ENCODE peak calls at places on chromosome 21, in four cellular contexts. G is HepG2, S is K562, L is H1. F is an unnamed sample.

GRCh38 chr21:26881504-26882228 is 36.5 kb upstream of the ADAMTS1 start:
- DNase-seq in G (no peak), S (no peak), L (no peak), F (no peak)

GRCh38 chr21:31911138-31911907 is 38.5 kb downstream of the HUNK start:
- DNase-seq in G (no peak), S (no peak), L (no peak), F (no peak)

GRCh38 chr21:39319251-39319756 is 5.9 kb upstream of the BRWD1 start:
- DNase-seq in G (no peak), S (no peak), L (no peak), F (no peak)

GRCh38 chr21:21801921-21802320 is 803.7 kb downstream of the NCAM2 start:
- DNase-seq in G (no peak), S (no peak), L (no peak), F (no peak)

GRCh38 chr21:38660333-38661295 is 145.1 kb upstream of the ETS2 start:
- DNase-seq in G (no peak), S (no peak), L (peak; percentile 59), F (no peak)

GRCh38 chr21:36994501-36995189 is 11.9 kb upstream of the RIPPLY3 start:
- DNase-seq in G (no peak), S (no peak), L (peak; percentile 81), F (no peak)

GRCh38 chr21:38760017-38760761 is 45.5 kb upstream of the ETS2 start:
- DNase-seq in G (no peak), S (no peak), L (no peak), F (no peak)

GRCh38 chr21:37521658-37522057 is 155.1 kb downstream of the DYRK1A start:
- DNase-seq in G (no peak), S (no peak), L (no peak), F (no peak)

GRCh38 chr21:42149656-42150457 is 69.1 kb upstream of the ABCG1 start:
- DNase-seq in G (no peak), S (no peak), L (no peak), F (no peak)

GRCh38 chr21:17454315-17455027 is 58.4 kb upstream of the CXADR start:
- DNase-seq in G (peak; percentile 91), S (peak; percentile 34), L (peak; percentile 98), F (no peak)

GRCh38 chr21:37155216-37155615 is 82.2 kb downstream of the TTC3 start:
- DNase-seq in G (no peak), S (no peak), L (no peak), F (no peak)

GRCh38 chr21:42059721-42060120 is 11.4 kb upstream of the UMODL1 start:
- DNase-seq in G (no peak), S (no peak), L (no peak), F (no peak)

GRCh38 chr21:36929622-36930021 is 36.8 kb downstream of the HLCS start:
- DNase-seq in G (no peak), S (no peak), L (no peak), F (no peak)

GRCh38 chr21:17777321-17777720 is 41.8 kb downstream of the C21orf91 start:
- DNase-seq in G (no peak), S (no peak), L (no peak), F (no peak)

GRCh38 chr21:41879190-41879998 is at the start of gene PRDM15:
- DNase-seq in G (peak; percentile 55), S (peak; percentile 93), L (peak; percentile 88), F (no peak)

GRCh38 chr21:45972716-45973474 is 8.7 kb upstream of the COL6A1 start:
- DNase-seq in G (no peak), S (no peak), L (peak; percentile 71), F (no peak)

GRCh38 chr21:45549670-45550463 is 7.6 kb upstream of the SLC19A1 start:
- DNase-seq in G (no peak), S (no peak), L (no peak), F (peak; percentile 49)

GRCh38 chr21:14452842-14453241 is 69.9 kb upstream of the HSPA13 start:
- DNase-seq in G (no peak), S (no peak), L (no peak), F (peak; percentile 43)

GRCh38 chr21:31731802-31732537 is at the start of gene SCAF4:
- DNase-seq in G (peak; percentile 77), S (peak; percentile 96), L (peak; percentile 84), F (peak; percentile 28)

GRCh38 chr21:17859661-17860060 is 40.5 kb upstream of the C21orf91 start:
- DNase-seq in G (no peak), S (no peak), L (no peak), F (no peak)

GRCh38 chr21:46243865-46244490 is 15.4 kb upstream of the LSS start:
- DNase-seq in G (no peak), S (no peak), L (no peak), F (no peak)

GRCh38 chr21:26425576-26425975 is 147.5 kb downstream of the CYYR1 start:
- DNase-seq in G (no peak), S (no peak), L (no peak), F (no peak)

GRCh38 chr21:17987328-17987727 is 168.2 kb upstream of the C21orf91 start:
- DNase-seq in G (no peak), S (no peak), L (no peak), F (no peak)

GRCh38 chr21:26920055-26920454 is 46.8 kb downstream of the ADAMTS5 start:
- DNase-seq in G (no peak), S (no peak), L (no peak), F (no peak)

GRCh38 chr21:42820513-42821465 is 58.5 kb downstream of the WDR4 start:
- DNase-seq in G (peak; percentile 26), S (no peak), L (peak; percentile 39), F (no peak)

GRCh38 chr21:39612233-39613028 is at the start of gene B3GALT5:
- DNase-seq in G (no peak), S (no peak), L (peak; percentile 80), F (no peak)

GRCh38 chr21:42061866-42062542 is 9.1 kb upstream of the UMODL1 start:
- DNase-seq in G (no peak), S (no peak), L (no peak), F (no peak)

GRCh38 chr21:46092811-46093667 is 4.9 kb upstream of the COL6A2 start:
- DNase-seq in G (no peak), S (no peak), L (no peak), F (no peak)

GRCh38 chr21:37008705-37009104 is 2.2 kb downstream of the RIPPLY3 start:
- DNase-seq in G (no peak), S (no peak), L (no peak), F (no peak)

GRCh38 chr21:31873696-31874599 is 1.1 kb downstream of the HUNK start:
- DNase-seq in G (no peak), S (peak; percentile 76), L (peak; percentile 89), F (no peak)

GRCh38 chr21:31180256-31181088 is 142.2 kb upstream of the KRTAP19-8 start:
- DNase-seq in G (peak; percentile 13), S (peak; percentile 32), L (no peak), F (no peak)

GRCh38 chr21:17848228-17848627 is 29.1 kb upstream of the C21orf91 start:
- DNase-seq in G (no peak), S (no peak), L (no peak), F (peak; percentile 84)

DNA sequence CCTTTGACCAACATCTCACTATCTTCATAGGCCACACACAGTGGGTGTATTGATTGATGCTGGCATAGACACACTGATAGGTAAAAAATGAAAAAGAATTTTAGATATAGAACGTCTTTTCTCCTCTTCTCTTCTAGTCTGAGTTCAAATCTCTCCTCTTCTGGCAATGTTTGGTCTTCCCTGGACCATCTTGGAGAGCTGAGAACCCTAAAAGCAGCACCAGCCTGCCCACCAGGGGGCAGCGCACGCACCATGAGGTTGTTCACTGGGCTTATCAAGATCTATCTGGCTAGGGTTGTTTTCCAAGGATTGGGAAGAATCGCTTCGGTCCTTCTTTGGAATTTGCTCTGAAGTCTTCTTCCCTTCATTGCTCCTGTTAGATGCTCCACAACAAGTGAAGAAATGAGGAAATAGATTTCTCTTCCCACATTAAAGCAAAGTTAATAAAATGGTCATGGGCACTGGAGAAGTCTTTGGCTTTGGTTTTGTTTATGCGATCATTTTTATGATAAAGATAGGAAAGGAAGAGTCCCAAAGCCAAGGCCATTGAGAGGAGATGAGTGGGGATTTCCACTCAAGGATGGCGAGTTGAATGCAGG is 104.0 kb upstream of the OLIG2 start:
- DNase-seq in G (no peak), S (peak; percentile 56), L (peak; percentile 80), F (no peak)
- TF ChIP-seq RAD21 in G (no peak), S (no peak), L (peak; percentile 45), F (peak; percentile 51)

DNA sequence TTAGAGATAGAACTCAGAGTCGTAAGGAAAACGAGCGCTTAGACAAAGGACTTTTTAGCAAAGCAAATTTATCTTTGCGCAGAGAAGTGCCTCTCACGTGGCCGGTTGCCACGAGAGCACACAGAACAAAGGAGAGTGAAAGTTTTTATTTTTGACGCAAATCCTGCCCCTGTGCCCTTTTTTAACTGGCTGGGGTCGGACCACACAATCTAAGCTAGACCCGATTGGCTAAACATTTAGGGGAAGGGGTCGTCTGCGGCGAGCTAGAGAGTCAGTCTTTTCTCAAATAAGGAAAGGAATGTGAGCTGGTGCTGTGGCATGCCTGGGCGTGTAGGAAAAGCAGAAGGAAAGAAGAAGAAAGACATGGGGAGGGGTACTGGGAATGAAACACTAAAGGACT is 2.4 kb downstream of the KRTAP10-2 start:
- DNase-seq in G (no peak), S (no peak), L (peak; percentile 53), F (no peak)
- TF ChIP-seq ATF2 in G (no peak), S (no peak), L (peak; percentile 64), F (no peak)

GRCh38 chr21:35921471-35921870 is 138.9 kb downstream of the SETD4 start:
- DNase-seq in G (peak; percentile 45), S (no peak), L (no peak), F (no peak)
- TF ChIP-seq RAD21 in G (no peak), S (no peak), L (no peak), F (no peak)

DNA sequence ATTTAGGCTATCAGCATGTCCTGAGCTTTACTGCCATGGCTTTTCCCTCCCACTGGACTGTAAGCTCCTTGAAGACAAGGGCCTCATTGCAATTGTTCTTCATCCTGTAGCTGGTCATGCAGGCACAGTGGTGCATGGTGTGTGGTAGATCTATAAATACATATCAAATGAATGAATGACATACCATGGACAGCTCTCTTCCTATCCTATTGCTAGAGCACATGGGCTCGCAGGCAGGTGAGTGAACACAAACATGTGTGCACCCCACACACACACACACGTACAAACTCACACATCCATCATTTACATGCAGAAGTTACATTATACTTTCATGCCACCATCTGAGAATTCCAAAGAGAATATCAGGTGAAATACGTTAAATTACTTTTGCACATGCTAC is 172.9 kb upstream of the RUNX1 start:
- DNase-seq in G (no peak), S (no peak), L (no peak), F (no peak)
- TF ChIP-seq ATF2 in G (no peak), S (no peak), L (no peak), F (no peak)

DNA sequence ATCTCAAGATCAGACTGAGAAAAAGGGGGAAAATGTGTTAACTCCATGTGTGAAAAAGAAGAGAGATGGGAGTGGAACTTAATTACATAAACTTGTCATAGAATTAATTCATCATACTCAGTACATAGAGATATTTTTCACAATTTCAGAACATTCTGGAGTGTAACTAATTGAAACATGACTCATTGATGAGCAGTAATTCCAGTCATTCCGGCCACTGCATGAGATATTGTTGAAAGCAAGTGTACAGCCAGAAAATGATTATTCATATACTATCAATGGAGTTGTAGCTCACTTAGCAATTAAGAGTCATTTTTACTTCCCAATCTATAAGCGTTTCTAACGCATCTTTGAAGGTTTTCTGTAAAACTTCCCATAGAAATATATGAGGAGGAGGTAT is 739.3 kb downstream of the LTN1 start:
- DNase-seq in G (no peak), S (no peak), L (no peak), F (no peak)
- TF ChIP-seq RAD21 in G (no peak), S (no peak), L (no peak), F (no peak)

F was measured in GM12878.